ENCODE peak calls at places on chromosomes 7 and 10, in eight cellular contexts. O is GM12865; T is iris pigment epithelial cell; K is stomach; C is Calu3; L is MM.1S; M is stimulated activated naive CD8-positive, alpha-beta T cell treated with anti-CD3 and anti-CD28 coated beads, Interleukin-15, Interleukin-2, amounts not matched to agents 100 U/mL and 50 U/mL, for 24 hours; S is T-helper 1 cell. B is an unnamed sample.

GRCh38 chr7:4683884-4684565 is 1.9 kb downstream of the FOXK1 start:
- DNase-seq in C (peak), S (no peak), T (peak), O (peak), L (peak), K (peak), M (peak), B (peak)

GRCh38 chr10:38047666-38048065 is 37.2 kb downstream of the ZNF33A start:
- DNase-seq in T (peak), C (no peak), K (no peak), S (no peak), O (peak), L (no peak), M (no peak), B (no peak)

GRCh38 chr7:23469150-23469960 is 936 bp downstream of the IGF2BP3 start:
- DNase-seq in M (peak), S (no peak), L (no peak), T (peak), O (peak), K (no peak), C (peak), B (no peak)

GRCh38 chr7:98213874-98214810 is 2.9 kb downstream of the BHLHA15 start:
- DNase-seq in C (no peak), O (no peak), L (no peak), M (no peak), T (no peak), S (no peak), K (peak), B (no peak)

GRCh38 chr7:135758531-135758932 is 9.9 kb upstream of the FAM180A start:
- DNase-seq in K (no peak), M (no peak), L (no peak), C (no peak), T (peak), S (no peak), O (no peak), B (no peak)

GRCh38 chr7:137544450-137545058 is 201.0 kb upstream of the PTN start:
- DNase-seq in C (no peak), L (no peak), M (no peak), O (no peak), K (no peak), S (no peak), T (peak), B (no peak)

GRCh38 chr7:3995187-3995586 is 686.9 kb upstream of the FOXK1 start:
- DNase-seq in L (no peak), S (no peak), C (peak), M (peak), O (no peak), K (no peak), T (no peak), B (no peak)

GRCh38 chr7:80330434-80330833 is 181.4 kb downstream of the GNAT3 start:
- DNase-seq in O (no peak), S (no peak), L (no peak), K (no peak), C (no peak), M (no peak), T (peak), B (no peak)

GRCh38 chr7:1611708-1612241 is 41.9 kb upstream of the PSMG3 start:
- DNase-seq in L (no peak), O (no peak), S (no peak), M (no peak), K (no peak), C (peak), T (peak), B (no peak)

GRCh38 chr7:78787854-78788253 is 665.6 kb downstream of the MAGI2 start:
- DNase-seq in O (no peak), S (no peak), C (no peak), T (no peak), L (no peak), M (no peak), K (no peak), B (no peak)

GRCh38 chr10:63320683-63321082 is 145.1 kb downstream of the JMJD1C start:
- DNase-seq in S (no peak), C (no peak), L (no peak), M (no peak), T (no peak), O (no peak), K (no peak), B (no peak)

GRCh38 chr7:98242934-98243333 is 9.1 kb downstream of the TECPR1 start:
- DNase-seq in C (no peak), M (no peak), O (no peak), L (no peak), S (no peak), K (no peak), T (no peak), B (no peak)

GRCh38 chr7:55063633-55064032 is 44.8 kb downstream of the EGFR start:
- DNase-seq in S (no peak), K (no peak), C (no peak), L (no peak), T (peak), O (no peak), M (no peak), B (no peak)

GRCh38 chr7:90262438-90262837 is 17.5 kb downstream of the CFAP69 start:
- DNase-seq in C (no peak), K (no peak), M (no peak), L (peak), S (no peak), O (peak), T (peak), B (no peak)

GRCh38 chr10:31536297-31536696 is 217.3 kb downstream of the ZEB1 start:
- DNase-seq in O (no peak), S (no peak), M (no peak), K (no peak), C (no peak), T (peak), L (no peak), B (no peak)

GRCh38 chr7:141200191-141201108 is 126.6 kb downstream of the TMEM178B start:
- DNase-seq in K (no peak), C (no peak), L (no peak), O (no peak), M (no peak), T (no peak), S (no peak), B (no peak)

GRCh38 chr10:59465089-59465488 is 102.7 kb upstream of the FAM13C start:
- DNase-seq in L (no peak), M (no peak), O (peak), C (peak), S (no peak), T (peak), K (no peak), B (no peak)

GRCh38 chr7:157881062-157881771 is 544.4 kb downstream of the DNAJB6 start:
- DNase-seq in O (no peak), C (no peak), M (no peak), K (no peak), L (no peak), S (no peak), T (no peak), B (no peak)

GRCh38 chr10:133388973-133389818 is 4.8 kb upstream of the MTG1 start:
- DNase-seq in S (no peak), L (peak), O (peak), K (peak), C (no peak), M (peak), T (no peak), B (no peak)

GRCh38 chr7:151452141-151452571 is 12.2 kb upstream of the CRYGN start:
- DNase-seq in O (no peak), M (no peak), K (peak), S (no peak), C (no peak), T (no peak), L (no peak), B (no peak)

B was measured in T-helper 22 cell.